ENCODE peak calls at places on chromosome 19, in nine cellular contexts. One of them, this sample, is unnamed. For H3K36me3, the result is how much of the 10 kb centered on the place peaks cover.

GRCh38 chr19:3699071-3699740 is 1.1 kb downstream of the PIP5K1C start:
- DNase-seq in sigmoid colon: peak
- DNase-seq in breast epithelium: no peak
- DNase-seq in upper lobe of left lung: peak
- DNase-seq in IMR-90: peak
- DNase-seq in spleen: peak
- DNase-seq in uterus: peak
- DNase-seq in adrenal gland: peak
- DNase-seq in tibial nerve: peak
- DNase-seq in this sample: peak

GRCh38 chr19:4583961-4584669 is 24.6 kb upstream of the SEMA6B start:
- DNase-seq in IMR-90: no peak
- DNase-seq in uterus: no peak
- DNase-seq in upper lobe of left lung: no peak
- DNase-seq in sigmoid colon: no peak
- DNase-seq in tibial nerve: no peak
- DNase-seq in breast epithelium: no peak
- DNase-seq in adrenal gland: peak
- DNase-seq in spleen: peak
- DNase-seq in this sample: no peak

GRCh38 chr19:16951529-16951928 is 62.7 kb downstream of the F2RL3 start:
- DNase-seq in breast epithelium: no peak
- DNase-seq in tibial nerve: no peak
- DNase-seq in upper lobe of left lung: peak
- DNase-seq in IMR-90: peak
- DNase-seq in spleen: no peak
- DNase-seq in sigmoid colon: no peak
- DNase-seq in adrenal gland: no peak
- DNase-seq in uterus: no peak
- DNase-seq in this sample: no peak

GRCh38 chr19:14368011-14368513 is 13.2 kb upstream of the ADGRE5 start:
- DNase-seq in IMR-90: no peak
- DNase-seq in spleen: no peak
- DNase-seq in sigmoid colon: no peak
- DNase-seq in adrenal gland: no peak
- DNase-seq in uterus: no peak
- DNase-seq in breast epithelium: no peak
- DNase-seq in upper lobe of left lung: no peak
- DNase-seq in tibial nerve: no peak
- DNase-seq in this sample: no peak

GRCh38 chr19:28164214-28164613 is 1048.7 kb downstream of the UQCRFS1 start:
- DNase-seq in breast epithelium: no peak
- DNase-seq in adrenal gland: no peak
- DNase-seq in spleen: no peak
- DNase-seq in IMR-90: no peak
- DNase-seq in uterus: no peak
- DNase-seq in upper lobe of left lung: no peak
- DNase-seq in tibial nerve: no peak
- DNase-seq in sigmoid colon: no peak
- DNase-seq in this sample: no peak

GRCh38 chr19:43489979-43490599 is 14.5 kb downstream of the PHLDB3 start:
- DNase-seq in breast epithelium: no peak
- DNase-seq in upper lobe of left lung: no peak
- DNase-seq in tibial nerve: no peak
- DNase-seq in uterus: no peak
- DNase-seq in spleen: no peak
- DNase-seq in IMR-90: no peak
- DNase-seq in adrenal gland: no peak
- DNase-seq in sigmoid colon: no peak
- DNase-seq in this sample: no peak

GRCh38 chr19:33561261-33561660 is 39.7 kb upstream of the PEPD start:
- DNase-seq in upper lobe of left lung: no peak
- DNase-seq in spleen: no peak
- DNase-seq in sigmoid colon: peak
- DNase-seq in IMR-90: no peak
- DNase-seq in uterus: no peak
- DNase-seq in tibial nerve: no peak
- DNase-seq in breast epithelium: no peak
- DNase-seq in adrenal gland: no peak
- DNase-seq in this sample: no peak

GRCh38 chr19:3365447-3366103 is 808 bp upstream of the NFIC start:
- DNase-seq in IMR-90: peak
- DNase-seq in sigmoid colon: peak
- DNase-seq in adrenal gland: peak
- DNase-seq in breast epithelium: peak
- DNase-seq in tibial nerve: peak
- DNase-seq in upper lobe of left lung: peak
- DNase-seq in spleen: peak
- DNase-seq in uterus: peak
- DNase-seq in this sample: peak

GRCh38 chr19:58328999-58329398 is 2.2 kb downstream of the ZSCAN22 start:
- DNase-seq in upper lobe of left lung: no peak
- DNase-seq in breast epithelium: no peak
- DNase-seq in adrenal gland: no peak
- DNase-seq in spleen: no peak
- DNase-seq in tibial nerve: no peak
- DNase-seq in sigmoid colon: no peak
- DNase-seq in IMR-90: no peak
- DNase-seq in uterus: no peak
- DNase-seq in this sample: no peak

GRCh38 chr19:45121827-45122345 is 28.9 kb downstream of the PPP1R37 start:
- DNase-seq in tibial nerve: no peak
- DNase-seq in uterus: no peak
- DNase-seq in IMR-90: no peak
- DNase-seq in spleen: no peak
- DNase-seq in adrenal gland: no peak
- DNase-seq in sigmoid colon: no peak
- DNase-seq in breast epithelium: no peak
- DNase-seq in upper lobe of left lung: no peak
- DNase-seq in this sample: no peak

GRCh38 chr19:48445256-48445605 is 552 bp upstream of the GRWD1 start:
- DNase-seq in uterus: no peak
- DNase-seq in upper lobe of left lung: no peak
- DNase-seq in adrenal gland: peak
- DNase-seq in sigmoid colon: no peak
- DNase-seq in IMR-90: peak
- DNase-seq in spleen: no peak
- DNase-seq in tibial nerve: peak
- DNase-seq in breast epithelium: no peak
- DNase-seq in this sample: no peak

GRCh38 chr19:7376151-7376852 is 27.6 kb downstream of the ARHGEF18 start:
- DNase-seq in tibial nerve: no peak
- DNase-seq in spleen: no peak
- DNase-seq in IMR-90: no peak
- DNase-seq in sigmoid colon: no peak
- DNase-seq in uterus: no peak
- DNase-seq in adrenal gland: no peak
- DNase-seq in upper lobe of left lung: no peak
- DNase-seq in breast epithelium: no peak
- DNase-seq in this sample: no peak

GRCh38 chr19:40216013-40216776 is 2.0 kb downstream of the TTC9B start:
- DNase-seq in tibial nerve: no peak
- DNase-seq in spleen: no peak
- DNase-seq in IMR-90: no peak
- DNase-seq in breast epithelium: no peak
- DNase-seq in upper lobe of left lung: no peak
- DNase-seq in sigmoid colon: no peak
- DNase-seq in adrenal gland: no peak
- DNase-seq in uterus: no peak
- DNase-seq in this sample: no peak

GRCh38 chr19:37572203-37572602 is 22.4 kb downstream of the ZNF571 start:
- DNase-seq in tibial nerve: no peak
- DNase-seq in uterus: no peak
- DNase-seq in upper lobe of left lung: no peak
- DNase-seq in breast epithelium: no peak
- DNase-seq in IMR-90: peak
- DNase-seq in spleen: no peak
- DNase-seq in adrenal gland: no peak
- DNase-seq in sigmoid colon: no peak
- DNase-seq in this sample: no peak

GRCh38 chr19:6678690-6679109 is 8.7 kb upstream of the TNFSF14 start:
- DNase-seq in upper lobe of left lung: no peak
- DNase-seq in breast epithelium: no peak
- DNase-seq in IMR-90: no peak
- DNase-seq in tibial nerve: no peak
- DNase-seq in adrenal gland: no peak
- DNase-seq in sigmoid colon: peak
- DNase-seq in uterus: no peak
- DNase-seq in spleen: peak
- DNase-seq in this sample: no peak

GRCh38 chr19:19602713-19603320 is 15.7 kb downstream of the PBX4 start:
- DNase-seq in uterus: no peak
- DNase-seq in spleen: no peak
- DNase-seq in breast epithelium: no peak
- DNase-seq in sigmoid colon: no peak
- DNase-seq in adrenal gland: no peak
- DNase-seq in IMR-90: no peak
- DNase-seq in tibial nerve: no peak
- DNase-seq in upper lobe of left lung: no peak
- DNase-seq in this sample: no peak

GRCh38 chr19:49591731-49592485 is 926 bp downstream of the PRR12 start:
- DNase-seq in upper lobe of left lung: peak
- DNase-seq in tibial nerve: no peak
- DNase-seq in uterus: peak
- DNase-seq in sigmoid colon: peak
- DNase-seq in breast epithelium: peak
- DNase-seq in spleen: peak
- DNase-seq in IMR-90: peak
- DNase-seq in adrenal gland: peak
- DNase-seq in this sample: peak

GRCh38 chr19:49594157-49595005 is 3.4 kb downstream of the PRR12 start:
- DNase-seq in IMR-90: no peak
- DNase-seq in sigmoid colon: no peak
- DNase-seq in adrenal gland: no peak
- DNase-seq in upper lobe of left lung: no peak
- DNase-seq in tibial nerve: no peak
- DNase-seq in spleen: peak
- DNase-seq in breast epithelium: no peak
- DNase-seq in uterus: no peak
- DNase-seq in this sample: no peak

GRCh38 chr19:49592486-49593232 is 1.7 kb downstream of the PRR12 start:
- DNase-seq in upper lobe of left lung: no peak
- DNase-seq in sigmoid colon: peak
- DNase-seq in adrenal gland: peak
- DNase-seq in spleen: peak
- DNase-seq in tibial nerve: no peak
- DNase-seq in IMR-90: no peak
- DNase-seq in uterus: no peak
- DNase-seq in breast epithelium: no peak
- DNase-seq in this sample: no peak

GRCh38 chr19:49595006-49595818 is 4.2 kb downstream of the PRR12 start:
- DNase-seq in breast epithelium: no peak
- DNase-seq in uterus: no peak
- DNase-seq in spleen: no peak
- DNase-seq in IMR-90: no peak
- DNase-seq in tibial nerve: no peak
- DNase-seq in adrenal gland: no peak
- DNase-seq in upper lobe of left lung: no peak
- DNase-seq in sigmoid colon: no peak
- DNase-seq in this sample: no peak

GRCh38 chr19:49593233-49594113 is 2.5 kb downstream of the PRR12 start:
- DNase-seq in tibial nerve: peak
- DNase-seq in uterus: peak
- DNase-seq in breast epithelium: peak
- DNase-seq in upper lobe of left lung: peak
- DNase-seq in spleen: peak
- DNase-seq in IMR-90: peak
- DNase-seq in sigmoid colon: peak
- DNase-seq in adrenal gland: peak
- DNase-seq in this sample: peak
- H3K4me3 ChIP-seq in tibial nerve: peak
- H3K4me3 ChIP-seq in uterus: peak
- H3K4me3 ChIP-seq in breast epithelium: peak
- H3K4me3 ChIP-seq in upper lobe of left lung: peak
- H3K4me3 ChIP-seq in spleen: peak
- H3K4me3 ChIP-seq in IMR-90: peak
- H3K4me3 ChIP-seq in sigmoid colon: peak
- H3K4me3 ChIP-seq in adrenal gland: no peak
- H3K4me3 ChIP-seq in this sample: peak

GRCh38 chr19:50378863-50379236 is 2.6 kb downstream of the NR1H2 start:
- DNase-seq in spleen: peak
- DNase-seq in IMR-90: no peak
- DNase-seq in adrenal gland: no peak
- DNase-seq in breast epithelium: no peak
- DNase-seq in uterus: no peak
- DNase-seq in tibial nerve: no peak
- DNase-seq in sigmoid colon: no peak
- DNase-seq in upper lobe of left lung: no peak
- DNase-seq in this sample: no peak
- H3K36me3 ChIP-seq in spleen: half or more
- H3K36me3 ChIP-seq in IMR-90: under half
- H3K36me3 ChIP-seq in adrenal gland: under half
- H3K36me3 ChIP-seq in breast epithelium: under half
- H3K36me3 ChIP-seq in uterus: under half
- H3K36me3 ChIP-seq in tibial nerve: half or more
- H3K36me3 ChIP-seq in sigmoid colon: half or more
- H3K36me3 ChIP-seq in upper lobe of left lung: half or more
- H3K36me3 ChIP-seq in this sample: under half

DNA sequence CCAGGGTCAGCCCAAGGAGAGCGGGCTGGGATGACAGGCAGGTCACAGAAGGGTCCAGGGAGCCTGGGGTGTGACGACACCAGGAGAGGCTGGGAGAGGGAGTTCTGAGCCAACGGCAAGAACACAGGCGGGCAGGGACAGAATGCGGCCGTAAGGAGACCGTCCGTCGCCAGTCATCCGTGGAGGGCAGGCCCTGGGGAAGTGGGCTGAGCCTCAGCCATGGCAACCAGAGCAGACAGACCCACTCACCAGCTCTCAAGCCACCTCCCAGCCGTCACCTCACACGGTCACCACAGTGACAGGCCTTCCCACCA is 3.7 kb upstream of the TMEM86B start:
- DNase-seq in tibial nerve: no peak
- DNase-seq in spleen: no peak
- DNase-seq in breast epithelium: no peak
- DNase-seq in uterus: no peak
- DNase-seq in IMR-90: no peak
- DNase-seq in adrenal gland: no peak
- DNase-seq in upper lobe of left lung: no peak
- DNase-seq in sigmoid colon: no peak
- DNase-seq in this sample: no peak
- TF ChIP-seq POLR2A in tibial nerve: no peak
- TF ChIP-seq POLR2A in spleen: no peak
- TF ChIP-seq POLR2A in breast epithelium: no peak
- TF ChIP-seq POLR2A in uterus: no peak
- TF ChIP-seq POLR2A in IMR-90: no peak
- TF ChIP-seq POLR2A in adrenal gland: no peak
- TF ChIP-seq POLR2A in upper lobe of left lung: no peak
- TF ChIP-seq POLR2A in sigmoid colon: no peak
- TF ChIP-seq POLR2A in this sample: no peak

DNA sequence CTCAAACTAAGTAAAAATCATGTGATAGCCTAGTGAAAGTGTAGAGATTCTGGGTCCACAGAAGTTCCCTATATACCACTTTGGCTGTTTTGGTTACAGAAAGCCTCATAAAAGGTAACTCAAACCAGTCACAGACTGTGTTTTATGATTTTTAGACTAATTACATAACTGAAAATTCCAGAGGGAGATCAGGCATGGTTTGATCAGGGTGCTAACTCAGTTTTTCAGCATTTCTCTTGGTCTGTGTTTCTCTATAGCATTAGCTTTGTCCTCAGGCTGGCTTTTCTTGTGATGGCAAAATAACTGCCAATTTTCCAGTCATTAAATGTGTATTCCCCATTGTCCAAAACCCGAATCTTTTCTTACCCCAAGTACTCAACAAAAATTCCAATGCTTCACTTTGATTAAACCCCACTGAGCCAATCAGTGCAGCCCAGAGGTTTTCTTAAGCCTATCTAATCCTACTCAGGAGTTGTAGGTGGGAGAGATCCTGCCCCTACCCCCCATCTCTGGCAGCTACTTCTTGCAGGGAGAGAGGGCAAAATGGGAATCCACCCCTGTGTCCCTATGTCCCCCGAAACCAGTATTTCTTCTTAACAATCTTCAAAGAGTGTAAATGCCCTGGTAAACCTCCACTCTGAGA is 8.6 kb upstream of the FXYD3 start:
- DNase-seq in uterus: no peak
- DNase-seq in spleen: no peak
- DNase-seq in upper lobe of left lung: no peak
- DNase-seq in adrenal gland: no peak
- DNase-seq in IMR-90: no peak
- DNase-seq in tibial nerve: no peak
- DNase-seq in sigmoid colon: no peak
- DNase-seq in breast epithelium: no peak
- DNase-seq in this sample: no peak
- H3K4me3 ChIP-seq in uterus: no peak
- H3K4me3 ChIP-seq in spleen: no peak
- H3K4me3 ChIP-seq in upper lobe of left lung: no peak
- H3K4me3 ChIP-seq in adrenal gland: no peak
- H3K4me3 ChIP-seq in IMR-90: no peak
- H3K4me3 ChIP-seq in tibial nerve: no peak
- H3K4me3 ChIP-seq in sigmoid colon: no peak
- H3K4me3 ChIP-seq in breast epithelium: no peak
- H3K4me3 ChIP-seq in this sample: no peak

This sample was measured in ovary.